ENCODE peak calls at places on chromosomes 5 and 9, in six cellular contexts. H is ovary, K is sigmoid colon, Q is esophagus muscularis mucosa, C is stomach, S is HepG2. L is an unnamed sample.

GRCh38 chr5:133397432-133397831 is 214.9 kb downstream of the FSTL4 start:
- DNase-seq in H (no peak), K (no peak), Q (peak), C (no peak), S (no peak), L (no peak)

GRCh38 chr5:102547659-102548058 is 48.9 kb upstream of the SLCO6A1 start:
- DNase-seq in H (no peak), K (no peak), Q (no peak), C (no peak), S (no peak), L (no peak)

GRCh38 chr5:68320094-68320986 is 104.8 kb downstream of the PIK3R1 start:
- DNase-seq in H (no peak), K (no peak), Q (no peak), C (peak), S (peak), L (no peak)

GRCh38 chr9:107644774-107645463 is 155.3 kb upstream of the KLF4 start:
- DNase-seq in H (no peak), K (peak), Q (no peak), C (no peak), S (no peak), L (peak)

GRCh38 chr5:1724822-1725602 is 74.6 kb downstream of the MRPL36 start:
- DNase-seq in H (no peak), K (peak), Q (no peak), C (peak), S (no peak), L (peak)

GRCh38 chr9:129763235-129763917 is 10.5 kb upstream of the PTGES start:
- DNase-seq in H (no peak), K (peak), Q (no peak), C (no peak), S (no peak), L (peak)

GRCh38 chr5:169299651-169300467 is 1.1 kb downstream of the SLIT3 start:
- DNase-seq in H (peak), K (peak), Q (peak), C (no peak), S (no peak), L (no peak)

GRCh38 chr5:135048286-135048685 is 14.3 kb upstream of the PITX1 start:
- DNase-seq in H (no peak), K (no peak), Q (no peak), C (no peak), S (no peak), L (no peak)

GRCh38 chr5:83430130-83431010 is 41.2 kb upstream of the VCAN start:
- DNase-seq in H (no peak), K (peak), Q (no peak), C (peak), S (peak), L (peak)

GRCh38 chr5:137563646-137564474 is 64.7 kb upstream of the SPOCK1 start:
- DNase-seq in H (no peak), K (no peak), Q (peak), C (no peak), S (no peak), L (no peak)

GRCh38 chr5:80941496-80941895 is 18.7 kb upstream of the RASGRF2 start:
- DNase-seq in H (no peak), K (no peak), Q (no peak), C (no peak), S (no peak), L (no peak)

GRCh38 chr5:135058326-135058725 is 24.3 kb upstream of the PITX1 start:
- DNase-seq in H (no peak), K (no peak), Q (no peak), C (no peak), S (no peak), L (no peak)

GRCh38 chr5:129619782-129620181 is 128.1 kb upstream of the MINAR2 start:
- DNase-seq in H (no peak), K (no peak), Q (no peak), C (no peak), S (no peak), L (no peak)

GRCh38 chr5:151740336-151740942 is 18.0 kb downstream of the ATOX1 start:
- DNase-seq in H (peak), K (peak), Q (no peak), C (peak), S (peak), L (peak)

GRCh38 chr9:130880599-130881220 is 15.9 kb downstream of the QRFP start:
- DNase-seq in H (no peak), K (no peak), Q (no peak), C (no peak), S (no peak), L (no peak)

GRCh38 chr9:105007143-105007542 is 79.2 kb upstream of the ABCA1 start:
- DNase-seq in H (no peak), K (peak), Q (no peak), C (no peak), S (no peak), L (peak)

GRCh38 chr5:33800221-33800950 is 91.4 kb downstream of the ADAMTS12 start:
- DNase-seq in H (no peak), K (no peak), Q (no peak), C (no peak), S (no peak), L (no peak)

GRCh38 chr5:59923465-59923864 is 29.9 kb upstream of the PDE4D start:
- DNase-seq in H (no peak), K (no peak), Q (no peak), C (no peak), S (no peak), L (no peak)

GRCh38 chr5:67639311-67639710 is 442.7 kb upstream of the CD180 start:
- DNase-seq in H (peak), K (peak), Q (no peak), C (no peak), S (no peak), L (no peak)

GRCh38 chr5:32444946-32445758 is 612 bp upstream of the ZFR start:
- DNase-seq in H (no peak), K (no peak), Q (no peak), C (no peak), S (no peak), L (no peak)

GRCh38 chr9:6219981-6220380 is 4.4 kb downstream of the IL33 start:
- DNase-seq in H (no peak), K (no peak), Q (no peak), C (no peak), S (no peak), L (no peak)

GRCh38 chr9:32543047-32543446 is 9.1 kb upstream of the SMIM27 start:
- DNase-seq in H (no peak), K (no peak), Q (no peak), C (no peak), S (no peak), L (no peak)

GRCh38 chr9:14782652-14783051 is 60.1 kb upstream of the CER1 start:
- DNase-seq in H (no peak), K (no peak), Q (no peak), C (no peak), S (no peak), L (no peak)

DNA sequence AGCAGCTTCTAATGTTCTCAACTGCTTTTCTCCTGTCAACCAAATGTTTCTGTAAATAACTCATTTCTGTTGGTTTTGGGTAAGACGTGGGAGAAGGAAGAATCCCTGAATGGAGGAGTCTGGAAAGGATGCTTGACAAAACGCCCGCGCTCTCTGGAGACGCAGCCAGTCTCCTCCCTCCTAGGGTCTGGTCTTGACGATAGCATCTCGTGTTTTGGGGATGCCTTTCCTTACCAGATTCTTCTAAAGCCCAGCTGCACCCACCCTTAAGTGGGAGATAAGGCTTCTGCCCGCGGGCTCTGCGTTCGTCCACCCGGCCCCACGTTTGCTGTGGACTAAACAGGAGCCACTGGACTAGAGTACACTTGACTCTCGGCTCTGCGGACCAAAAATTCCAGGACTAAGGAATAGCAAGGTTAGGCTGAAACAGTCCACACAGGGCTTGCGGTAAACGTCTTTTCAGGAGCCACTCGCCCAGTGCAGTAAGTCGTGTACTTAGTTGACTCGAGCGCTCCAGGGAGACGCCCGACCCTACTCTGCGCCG is 491 bp upstream of the CTSL start:
- DNase-seq in H (peak), K (peak), Q (no peak), C (no peak), S (no peak), L (no peak)
- H3K27ac ChIP-seq in H (peak), K (peak), Q (peak), C (peak), S (no peak), L (peak)

GRCh38 chr5:19802686-19803085 is 185.3 kb downstream of the CDH18 start:
- DNase-seq in H (no peak), K (no peak), Q (no peak), C (no peak), S (no peak), L (no peak)
- TF ChIP-seq EP300 in H (no peak), K (no peak), Q (no peak), C (no peak), S (no peak), L (no peak)

GRCh38 chr5:149550608-149551226 is 522 bp downstream of the CSNK1A1 start:
- DNase-seq in H (no peak), K (peak), Q (no peak), C (no peak), S (no peak), L (peak)

GRCh38 chr5:149551227-149552037 is at the start of gene CSNK1A1:
- DNase-seq in H (peak), K (peak), Q (peak), C (peak), S (peak), L (peak)

GRCh38 chr5:149552038-149552494 is 827 bp upstream of the CSNK1A1 start:
- DNase-seq in H (no peak), K (no peak), Q (no peak), C (no peak), S (no peak), L (no peak)

GRCh38 chr5:149550267-149550582 is 1.0 kb downstream of the CSNK1A1 start:
- DNase-seq in H (no peak), K (no peak), Q (no peak), C (no peak), S (no peak), L (no peak)

GRCh38 chr5:149552761-149553160 is 1.5 kb upstream of the CSNK1A1 start:
- DNase-seq in H (no peak), K (no peak), Q (no peak), C (no peak), S (no peak), L (no peak)
- TF ChIP-seq CTCF in H (no peak), K (no peak), Q (no peak), C (no peak), S (no peak), L (no peak)

GRCh38 chr5:175922192-175922885 is 45.8 kb downstream of the THOC3 start:
- DNase-seq in H (no peak), K (no peak), Q (peak), C (no peak), S (peak), L (no peak)
- H3K27ac ChIP-seq in H (no peak), K (no peak), Q (no peak), C (no peak), S (no peak), L (no peak)

DNA sequence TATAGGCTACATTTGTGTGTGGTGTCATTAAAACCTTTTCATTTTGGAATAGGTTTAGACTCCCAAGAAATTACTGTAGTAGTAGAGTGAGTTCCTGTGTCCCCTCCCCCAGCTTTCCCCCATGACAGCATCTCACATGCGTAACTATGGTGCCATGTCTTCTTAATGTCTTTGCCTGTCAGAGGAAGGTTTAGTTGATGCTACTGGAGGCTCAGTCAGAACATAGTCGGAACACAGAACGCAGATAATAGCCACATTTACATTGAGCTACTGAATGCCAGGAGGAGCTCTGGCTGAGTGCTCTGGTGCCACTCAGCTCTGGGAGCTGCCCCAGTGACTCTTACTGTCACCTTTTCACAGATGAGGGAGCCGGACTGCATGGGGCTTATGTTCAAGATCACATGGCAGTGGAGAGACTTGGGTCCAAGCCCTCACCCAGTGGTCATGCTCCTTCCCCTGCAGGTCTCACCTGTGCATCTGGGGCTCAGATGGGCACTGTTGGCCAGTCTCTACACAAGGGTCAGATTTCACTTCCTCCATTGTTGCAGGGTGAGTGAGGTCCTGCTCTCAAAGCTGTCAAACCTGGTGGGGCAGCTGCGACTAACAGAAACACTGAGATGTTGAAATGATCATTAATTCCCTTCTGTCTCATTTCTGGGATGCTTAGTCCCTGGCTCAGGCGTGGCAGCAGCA is 223.7 kb downstream of the AOPEP start:
- DNase-seq in H (no peak), K (no peak), Q (no peak), C (peak), S (no peak), L (peak)
- TF ChIP-seq EP300 in H (no peak), K (no peak), Q (no peak), C (no peak), S (no peak), L (no peak)

DNA sequence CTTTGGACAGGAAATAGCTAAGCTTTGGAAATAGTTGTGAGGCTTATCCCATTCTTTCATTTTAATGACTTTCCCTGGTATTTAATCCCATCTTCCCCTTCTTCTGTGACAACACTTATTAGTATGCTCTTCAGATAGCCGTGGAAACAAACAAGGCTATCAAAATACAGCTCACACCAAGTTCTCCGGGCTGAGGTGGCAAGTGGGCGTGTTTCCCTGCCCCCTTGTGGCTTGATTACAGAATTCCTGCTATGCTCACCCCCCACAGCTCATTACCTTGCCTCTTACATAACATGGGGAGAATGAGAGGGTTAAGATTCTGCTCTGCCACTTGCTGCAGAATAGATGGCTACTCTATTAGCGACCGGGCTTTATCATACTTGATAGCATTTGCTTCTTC is 437.1 kb upstream of the TLE4 start:
- DNase-seq in H (no peak), K (no peak), Q (no peak), C (no peak), S (no peak), L (no peak)
- TF ChIP-seq CTCF in H (no peak), K (no peak), Q (no peak), C (no peak), S (no peak), L (no peak)

GRCh38 chr9:135339378-135339973 is 140.1 kb upstream of the PPP1R26 start:
- DNase-seq in H (no peak), K (peak), Q (no peak), C (no peak), S (no peak), L (peak)
- H3K27ac ChIP-seq in H (no peak), K (no peak), Q (no peak), C (no peak), S (no peak), L (no peak)

DNA sequence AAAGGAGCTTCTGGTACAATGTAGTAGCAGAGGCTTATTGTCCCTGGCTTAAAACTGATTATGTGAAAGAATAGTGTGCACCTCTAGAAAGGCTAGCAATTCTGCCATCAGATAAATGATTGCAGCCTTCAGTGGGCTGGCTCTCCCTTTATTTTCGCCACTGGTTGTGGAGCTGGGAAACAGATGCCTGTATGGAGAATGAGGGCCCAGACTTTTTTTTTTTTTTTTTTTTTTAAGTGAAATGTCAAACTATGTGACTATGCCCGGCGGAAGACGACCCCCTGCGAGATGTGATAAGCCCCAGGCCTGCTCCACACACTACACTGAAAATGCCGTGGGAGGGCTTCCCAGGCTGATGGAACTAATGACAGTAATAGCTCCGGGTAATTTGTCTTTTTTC is 28.7 kb downstream of the ISL1 start:
- DNase-seq in H (no peak), K (no peak), Q (no peak), C (no peak), S (no peak), L (no peak)
- TF ChIP-seq EP300 in H (no peak), K (no peak), Q (no peak), C (no peak), S (no peak), L (no peak)

DNA sequence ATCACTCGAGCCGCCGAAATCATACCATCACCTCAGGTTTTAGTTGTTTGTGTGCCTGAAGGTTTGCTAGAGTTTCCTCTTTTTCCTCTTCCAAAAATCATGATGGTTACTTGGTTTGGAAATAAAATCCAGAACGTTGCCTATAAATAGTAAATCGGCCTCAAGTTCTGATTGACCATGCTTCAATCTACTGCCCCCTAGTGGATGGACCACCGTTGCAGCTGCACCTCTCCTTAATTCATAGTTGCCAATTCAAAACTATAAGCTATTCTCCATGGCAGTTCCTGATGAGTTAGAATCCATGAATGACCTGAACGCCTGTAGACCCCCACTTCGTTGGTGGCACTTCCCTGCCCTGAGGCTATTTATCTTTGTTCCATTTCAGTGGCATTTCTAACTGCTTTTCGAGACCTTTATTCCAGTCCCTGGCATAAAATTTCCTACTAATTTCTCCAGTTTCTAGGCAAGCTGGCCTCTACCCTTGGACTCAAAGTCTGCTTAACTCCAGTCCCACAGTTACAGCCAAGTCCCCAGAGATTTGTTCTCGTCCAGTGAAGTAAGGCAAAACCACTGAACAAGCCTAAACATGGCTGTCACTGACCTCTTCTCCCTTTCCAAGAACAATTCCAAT is 422.6 kb downstream of the EFNA5 start:
- DNase-seq in H (no peak), K (no peak), Q (no peak), C (peak), S (no peak), L (no peak)
- TF ChIP-seq CTCF in H (no peak), K (peak), Q (peak), C (peak), S (peak), L (peak)

GRCh38 chr9:5013379-5013778 is 28.3 kb downstream of the JAK2 start:
- DNase-seq in H (no peak), K (no peak), Q (no peak), C (no peak), S (no peak), L (no peak)

GRCh38 chr9:5015934-5016333 is 30.9 kb downstream of the JAK2 start:
- DNase-seq in H (no peak), K (no peak), Q (no peak), C (no peak), S (no peak), L (no peak)
- H3K27ac ChIP-seq in H (no peak), K (no peak), Q (no peak), C (no peak), S (no peak), L (no peak)